ENCODE peak calls at places on chromosomes 5 and 9, in ten cellular contexts. One of them, this sample, is unnamed.
A peak's percentile ranks its signal among the peaks of the same experiment; 100 is the strongest.

GRCh38 chr5:132059696-132060500 is 557 bp upstream of the IL3 start:
- DNase-seq in epithelial cell of esophagus: no peak
- DNase-seq in CD4-positive, alpha-beta T cell: peak; percentile 28
- DNase-seq in GM13976: peak; percentile 23
- DNase-seq in SK-N-SH: peak; percentile 3
- DNase-seq in RWPE1: no peak
- DNase-seq in heart right ventricle: no peak
- DNase-seq in MM.1S: no peak
- DNase-seq in left lung: peak; percentile 12
- DNase-seq in WTC11: no peak
- DNase-seq in this sample: no peak

GRCh38 chr9:137493163-137494103 is 34.3 kb upstream of the NSMF start:
- DNase-seq in epithelial cell of esophagus: no peak
- DNase-seq in CD4-positive, alpha-beta T cell: no peak
- DNase-seq in GM13976: no peak
- DNase-seq in SK-N-SH: no peak
- DNase-seq in RWPE1: no peak
- DNase-seq in heart right ventricle: no peak
- DNase-seq in MM.1S: no peak
- DNase-seq in left lung: no peak
- DNase-seq in WTC11: no peak
- DNase-seq in this sample: no peak

GRCh38 chr9:79266986-79267385 is 304.8 kb upstream of the TLE4 start:
- DNase-seq in epithelial cell of esophagus: no peak
- DNase-seq in CD4-positive, alpha-beta T cell: no peak
- DNase-seq in GM13976: no peak
- DNase-seq in SK-N-SH: no peak
- DNase-seq in RWPE1: no peak
- DNase-seq in heart right ventricle: no peak
- DNase-seq in MM.1S: no peak
- DNase-seq in left lung: no peak
- DNase-seq in WTC11: no peak
- DNase-seq in this sample: no peak

GRCh38 chr5:10719965-10720364 is 41.1 kb downstream of the DAP start:
- DNase-seq in epithelial cell of esophagus: peak; percentile 67
- DNase-seq in CD4-positive, alpha-beta T cell: no peak
- DNase-seq in GM13976: no peak
- DNase-seq in SK-N-SH: no peak
- DNase-seq in RWPE1: peak; percentile 46
- DNase-seq in heart right ventricle: no peak
- DNase-seq in MM.1S: no peak
- DNase-seq in left lung: no peak
- DNase-seq in WTC11: no peak
- DNase-seq in this sample: no peak

GRCh38 chr5:13648822-13649221 is 295.7 kb downstream of the DNAH5 start:
- DNase-seq in epithelial cell of esophagus: peak; percentile 26
- DNase-seq in CD4-positive, alpha-beta T cell: no peak
- DNase-seq in GM13976: no peak
- DNase-seq in SK-N-SH: no peak
- DNase-seq in RWPE1: no peak
- DNase-seq in heart right ventricle: no peak
- DNase-seq in MM.1S: no peak
- DNase-seq in left lung: no peak
- DNase-seq in WTC11: no peak
- DNase-seq in this sample: no peak

GRCh38 chr9:106286249-106286648 is 576.7 kb upstream of the ZNF462 start:
- DNase-seq in epithelial cell of esophagus: peak; percentile 47
- DNase-seq in CD4-positive, alpha-beta T cell: no peak
- DNase-seq in GM13976: no peak
- DNase-seq in SK-N-SH: peak; percentile 39
- DNase-seq in RWPE1: no peak
- DNase-seq in heart right ventricle: no peak
- DNase-seq in MM.1S: no peak
- DNase-seq in left lung: no peak
- DNase-seq in WTC11: peak; percentile 36
- DNase-seq in this sample: peak; percentile 21

GRCh38 chr9:136525207-136525606 is 20.6 kb downstream of the NOTCH1 start:
- DNase-seq in epithelial cell of esophagus: no peak
- DNase-seq in CD4-positive, alpha-beta T cell: no peak
- DNase-seq in GM13976: no peak
- DNase-seq in SK-N-SH: no peak
- DNase-seq in RWPE1: no peak
- DNase-seq in heart right ventricle: no peak
- DNase-seq in MM.1S: no peak
- DNase-seq in left lung: no peak
- DNase-seq in WTC11: no peak
- DNase-seq in this sample: no peak

GRCh38 chr5:127210082-127210481 is 80.5 kb upstream of the MEGF10 start:
- DNase-seq in epithelial cell of esophagus: peak; percentile 38
- DNase-seq in CD4-positive, alpha-beta T cell: no peak
- DNase-seq in GM13976: no peak
- DNase-seq in SK-N-SH: no peak
- DNase-seq in RWPE1: no peak
- DNase-seq in heart right ventricle: no peak
- DNase-seq in MM.1S: no peak
- DNase-seq in left lung: no peak
- DNase-seq in WTC11: no peak
- DNase-seq in this sample: no peak

GRCh38 chr9:85425153-85425611 is 316.6 kb downstream of the AGTPBP1 start:
- DNase-seq in epithelial cell of esophagus: peak; percentile 64
- DNase-seq in CD4-positive, alpha-beta T cell: no peak
- DNase-seq in GM13976: peak; percentile 70
- DNase-seq in SK-N-SH: peak; percentile 77
- DNase-seq in RWPE1: peak; percentile 81
- DNase-seq in heart right ventricle: peak; percentile 41
- DNase-seq in MM.1S: peak; percentile 51
- DNase-seq in left lung: peak; percentile 45
- DNase-seq in WTC11: peak; percentile 93
- DNase-seq in this sample: peak; percentile 85

GRCh38 chr9:137967280-137967943 is 89.8 kb downstream of the CACNA1B start:
- DNase-seq in epithelial cell of esophagus: no peak
- DNase-seq in CD4-positive, alpha-beta T cell: no peak
- DNase-seq in GM13976: peak; percentile 11
- DNase-seq in SK-N-SH: peak; percentile 2
- DNase-seq in RWPE1: no peak
- DNase-seq in heart right ventricle: no peak
- DNase-seq in MM.1S: no peak
- DNase-seq in left lung: no peak
- DNase-seq in WTC11: no peak
- DNase-seq in this sample: no peak

GRCh38 chr5:60959156-60959555 is 14.2 kb downstream of the NDUFAF2 start:
- DNase-seq in epithelial cell of esophagus: peak; percentile 22
- DNase-seq in CD4-positive, alpha-beta T cell: no peak
- DNase-seq in GM13976: peak; percentile 16
- DNase-seq in SK-N-SH: peak; percentile 14
- DNase-seq in RWPE1: peak; percentile 29
- DNase-seq in heart right ventricle: no peak
- DNase-seq in MM.1S: peak; percentile 8
- DNase-seq in left lung: no peak
- DNase-seq in WTC11: no peak
- DNase-seq in this sample: no peak
- TF ChIP-seq CTCF in epithelial cell of esophagus: no peak
- TF ChIP-seq CTCF in CD4-positive, alpha-beta T cell: peak; percentile 65
- TF ChIP-seq CTCF in GM13976: peak; percentile 25
- TF ChIP-seq CTCF in SK-N-SH: peak; percentile 62
- TF ChIP-seq CTCF in RWPE1: peak; percentile 50
- TF ChIP-seq CTCF in heart right ventricle: peak; percentile 22
- TF ChIP-seq CTCF in MM.1S: peak; percentile 28
- TF ChIP-seq CTCF in left lung: no peak
- TF ChIP-seq CTCF in WTC11: no peak
- TF ChIP-seq CTCF in this sample: peak; percentile 23

GRCh38 chr9:92438900-92439526 is 14.7 kb upstream of the OMD start:
- DNase-seq in epithelial cell of esophagus: peak; percentile 4
- DNase-seq in CD4-positive, alpha-beta T cell: no peak
- DNase-seq in GM13976: no peak
- DNase-seq in SK-N-SH: peak; percentile 19
- DNase-seq in RWPE1: peak; percentile 38
- DNase-seq in heart right ventricle: no peak
- DNase-seq in MM.1S: peak; percentile 18
- DNase-seq in left lung: no peak
- DNase-seq in WTC11: no peak
- DNase-seq in this sample: no peak
- TF ChIP-seq CTCF in epithelial cell of esophagus: no peak
- TF ChIP-seq CTCF in CD4-positive, alpha-beta T cell: peak; percentile 34
- TF ChIP-seq CTCF in GM13976: no peak
- TF ChIP-seq CTCF in SK-N-SH: peak; percentile 55
- TF ChIP-seq CTCF in RWPE1: peak; percentile 21
- TF ChIP-seq CTCF in heart right ventricle: peak; percentile 27
- TF ChIP-seq CTCF in MM.1S: no peak
- TF ChIP-seq CTCF in left lung: no peak
- TF ChIP-seq CTCF in WTC11: no peak
- TF ChIP-seq CTCF in this sample: peak; percentile 26

GRCh38 chr5:91219803-91220371 is 163.2 kb downstream of the ARRDC3 start:
- DNase-seq in epithelial cell of esophagus: peak; percentile 37
- DNase-seq in CD4-positive, alpha-beta T cell: peak; percentile 34
- DNase-seq in GM13976: peak; percentile 36
- DNase-seq in SK-N-SH: peak; percentile 16
- DNase-seq in RWPE1: no peak
- DNase-seq in heart right ventricle: no peak
- DNase-seq in MM.1S: peak; percentile 19
- DNase-seq in left lung: no peak
- DNase-seq in WTC11: no peak
- DNase-seq in this sample: peak; percentile 7
- TF ChIP-seq CTCF in epithelial cell of esophagus: peak; percentile 47
- TF ChIP-seq CTCF in CD4-positive, alpha-beta T cell: peak; percentile 42
- TF ChIP-seq CTCF in GM13976: peak; percentile 18
- TF ChIP-seq CTCF in SK-N-SH: peak; percentile 57
- TF ChIP-seq CTCF in RWPE1: no peak
- TF ChIP-seq CTCF in heart right ventricle: peak; percentile 33
- TF ChIP-seq CTCF in MM.1S: peak; percentile 59
- TF ChIP-seq CTCF in left lung: peak; percentile 7
- TF ChIP-seq CTCF in WTC11: peak; percentile 15
- TF ChIP-seq CTCF in this sample: peak; percentile 35

GRCh38 chr5:44862808-44863207 is 54.1 kb downstream of the MRPS30 start:
- DNase-seq in epithelial cell of esophagus: peak; percentile 27
- DNase-seq in CD4-positive, alpha-beta T cell: no peak
- DNase-seq in GM13976: peak; percentile 25
- DNase-seq in SK-N-SH: no peak
- DNase-seq in RWPE1: peak; percentile 18
- DNase-seq in heart right ventricle: no peak
- DNase-seq in MM.1S: peak; percentile 48
- DNase-seq in left lung: no peak
- DNase-seq in WTC11: no peak
- DNase-seq in this sample: no peak
- TF ChIP-seq CTCF in epithelial cell of esophagus: peak; percentile 38
- TF ChIP-seq CTCF in CD4-positive, alpha-beta T cell: no peak
- TF ChIP-seq CTCF in GM13976: peak; percentile 29
- TF ChIP-seq CTCF in SK-N-SH: peak; percentile 40
- TF ChIP-seq CTCF in RWPE1: peak; percentile 57
- TF ChIP-seq CTCF in heart right ventricle: no peak
- TF ChIP-seq CTCF in MM.1S: peak; percentile 43
- TF ChIP-seq CTCF in left lung: no peak
- TF ChIP-seq CTCF in WTC11: peak; percentile 16
- TF ChIP-seq CTCF in this sample: no peak

GRCh38 chr9:93164085-93164484 is 19.9 kb upstream of the WNK2 start:
- DNase-seq in epithelial cell of esophagus: no peak
- DNase-seq in CD4-positive, alpha-beta T cell: no peak
- DNase-seq in GM13976: no peak
- DNase-seq in SK-N-SH: no peak
- DNase-seq in RWPE1: no peak
- DNase-seq in heart right ventricle: no peak
- DNase-seq in MM.1S: no peak
- DNase-seq in left lung: no peak
- DNase-seq in WTC11: peak; percentile 55
- DNase-seq in this sample: no peak
- TF ChIP-seq CTCF in epithelial cell of esophagus: no peak
- TF ChIP-seq CTCF in CD4-positive, alpha-beta T cell: no peak
- TF ChIP-seq CTCF in GM13976: no peak
- TF ChIP-seq CTCF in SK-N-SH: no peak
- TF ChIP-seq CTCF in RWPE1: no peak
- TF ChIP-seq CTCF in heart right ventricle: no peak
- TF ChIP-seq CTCF in MM.1S: no peak
- TF ChIP-seq CTCF in left lung: no peak
- TF ChIP-seq CTCF in WTC11: no peak
- TF ChIP-seq CTCF in this sample: no peak

GRCh38 chr9:98742325-98743280 is 33.9 kb upstream of the GABBR2 start:
- DNase-seq in epithelial cell of esophagus: peak; percentile 60
- DNase-seq in CD4-positive, alpha-beta T cell: no peak
- DNase-seq in GM13976: no peak
- DNase-seq in SK-N-SH: no peak
- DNase-seq in RWPE1: peak; percentile 66
- DNase-seq in heart right ventricle: no peak
- DNase-seq in MM.1S: no peak
- DNase-seq in left lung: no peak
- DNase-seq in WTC11: no peak
- DNase-seq in this sample: no peak

GRCh38 chr9:98743329-98743728 is 34.6 kb upstream of the GABBR2 start:
- DNase-seq in epithelial cell of esophagus: no peak
- DNase-seq in CD4-positive, alpha-beta T cell: no peak
- DNase-seq in GM13976: no peak
- DNase-seq in SK-N-SH: no peak
- DNase-seq in RWPE1: no peak
- DNase-seq in heart right ventricle: no peak
- DNase-seq in MM.1S: no peak
- DNase-seq in left lung: no peak
- DNase-seq in WTC11: no peak
- DNase-seq in this sample: no peak

GRCh38 chr9:98747476-98747875 is 38.7 kb upstream of the GABBR2 start:
- DNase-seq in epithelial cell of esophagus: no peak
- DNase-seq in CD4-positive, alpha-beta T cell: no peak
- DNase-seq in GM13976: no peak
- DNase-seq in SK-N-SH: no peak
- DNase-seq in RWPE1: no peak
- DNase-seq in heart right ventricle: no peak
- DNase-seq in MM.1S: no peak
- DNase-seq in left lung: no peak
- DNase-seq in WTC11: no peak
- DNase-seq in this sample: no peak

GRCh38 chr9:98743818-98744611 is 35.3 kb upstream of the GABBR2 start:
- DNase-seq in epithelial cell of esophagus: no peak
- DNase-seq in CD4-positive, alpha-beta T cell: no peak
- DNase-seq in GM13976: no peak
- DNase-seq in SK-N-SH: no peak
- DNase-seq in RWPE1: no peak
- DNase-seq in heart right ventricle: no peak
- DNase-seq in MM.1S: no peak
- DNase-seq in left lung: no peak
- DNase-seq in WTC11: no peak
- DNase-seq in this sample: no peak

GRCh38 chr9:98745470-98745869 is 36.7 kb upstream of the GABBR2 start:
- DNase-seq in epithelial cell of esophagus: no peak
- DNase-seq in CD4-positive, alpha-beta T cell: no peak
- DNase-seq in GM13976: no peak
- DNase-seq in SK-N-SH: no peak
- DNase-seq in RWPE1: no peak
- DNase-seq in heart right ventricle: no peak
- DNase-seq in MM.1S: no peak
- DNase-seq in left lung: no peak
- DNase-seq in WTC11: no peak
- DNase-seq in this sample: no peak
- TF ChIP-seq CTCF in epithelial cell of esophagus: no peak
- TF ChIP-seq CTCF in CD4-positive, alpha-beta T cell: no peak
- TF ChIP-seq CTCF in GM13976: no peak
- TF ChIP-seq CTCF in SK-N-SH: no peak
- TF ChIP-seq CTCF in RWPE1: no peak
- TF ChIP-seq CTCF in heart right ventricle: no peak
- TF ChIP-seq CTCF in MM.1S: no peak
- TF ChIP-seq CTCF in left lung: no peak
- TF ChIP-seq CTCF in WTC11: no peak
- TF ChIP-seq CTCF in this sample: no peak

This sample was measured in endothelial cell.